ENCODE peak calls at places on chromosomes 3 and 15, in nine cellular contexts. E is RWPE2, P is OCI-LY7, G is Peyer's patch, T is neural progenitor cell, R is IMR-90, H is psoas muscle, B is fibroblast of lung, S is cardiac muscle cell. Y is an unnamed sample. For H3K9me3, the result is how much of the 10 kb centered on the place peaks cover.

GRCh38 chr15:39613271-39613670 is 32.4 kb downstream of the THBS1 start:
- DNase-seq in E (no peak), P (no peak), G (no peak), T (no peak), R (peak), H (no peak), B (no peak), S (no peak), Y (no peak)

GRCh38 chr15:95866698-95867440 is 463.6 kb upstream of the NR2F2 start:
- DNase-seq in E (no peak), P (no peak), G (no peak), T (no peak), R (no peak), H (no peak), B (no peak), S (peak), Y (no peak)

GRCh38 chr15:66115568-66116206 is 137.9 kb downstream of the MEGF11 start:
- DNase-seq in E (no peak), P (peak), G (no peak), T (no peak), R (no peak), H (no peak), B (no peak), S (no peak), Y (no peak)

GRCh38 chr3:99366663-99367429 is 271.5 kb upstream of the COL8A1 start:
- DNase-seq in E (no peak), P (no peak), G (no peak), T (peak), R (no peak), H (no peak), B (no peak), S (no peak), Y (no peak)

GRCh38 chr15:40310001-40310959 is 2.5 kb upstream of the PLCB2 start:
- DNase-seq in E (peak), P (peak), G (peak), T (peak), R (peak), H (peak), B (peak), S (peak), Y (no peak)

GRCh38 chr3:64276131-64276530 is 50.9 kb upstream of the PRICKLE2 start:
- DNase-seq in E (no peak), P (no peak), G (no peak), T (no peak), R (no peak), H (no peak), B (no peak), S (no peak), Y (no peak)

GRCh38 chr15:36278219-36278618 is 301.2 kb upstream of the CDIN1 start:
- DNase-seq in E (no peak), P (no peak), G (no peak), T (peak), R (peak), H (no peak), B (peak), S (peak), Y (no peak)

GRCh38 chr15:53454535-53454842 is 305.0 kb downstream of the WDR72 start:
- DNase-seq in E (no peak), P (no peak), G (no peak), T (no peak), R (no peak), H (no peak), B (no peak), S (no peak), Y (no peak)

GRCh38 chr3:66021731-66022131 is 17.0 kb downstream of the MAGI1 start:
- DNase-seq in E (no peak), P (no peak), G (no peak), T (no peak), R (no peak), H (no peak), B (peak), S (no peak), Y (no peak)

GRCh38 chr3:61132062-61132461 is 119.2 kb downstream of the FHIT start:
- DNase-seq in E (no peak), P (no peak), G (no peak), T (no peak), R (no peak), H (no peak), B (no peak), S (no peak), Y (no peak)

GRCh38 chr3:119643528-119643927 is 16.9 kb downstream of the POPDC2 start:
- DNase-seq in E (no peak), P (no peak), G (no peak), T (no peak), R (peak), H (no peak), B (peak), S (peak), Y (no peak)

GRCh38 chr15:87720235-87720634 is 536.3 kb downstream of the NTRK3 start:
- DNase-seq in E (no peak), P (no peak), G (no peak), T (no peak), R (no peak), H (no peak), B (no peak), S (no peak), Y (no peak)

DNA sequence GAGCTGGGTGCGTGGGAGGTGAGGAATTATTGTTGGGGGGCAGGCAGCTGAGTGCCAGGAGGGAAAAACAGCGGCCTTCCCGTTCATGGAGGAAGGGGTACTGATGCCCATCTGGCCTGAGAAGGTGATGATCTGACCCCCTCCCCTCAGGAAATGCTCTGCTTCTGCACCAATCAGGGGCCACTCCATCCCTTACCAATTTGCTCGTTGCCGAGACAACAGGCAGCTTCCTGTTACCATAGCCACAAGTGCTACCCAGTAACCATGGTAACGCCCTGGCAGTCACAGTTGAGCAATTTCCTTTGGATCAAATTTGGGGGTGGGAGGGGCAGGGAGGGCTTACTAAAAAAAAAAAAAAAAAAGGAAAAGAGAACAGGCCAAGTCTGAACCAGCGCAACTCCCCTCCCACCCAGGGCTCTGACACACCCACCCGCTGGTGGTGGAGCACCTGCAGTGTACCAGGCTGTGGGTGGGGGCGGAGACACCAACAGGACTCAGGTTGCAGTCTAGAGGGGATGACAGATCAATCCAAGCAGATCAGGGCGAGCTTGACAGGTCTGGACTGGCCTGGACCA is 13.7 kb downstream of the CELF6 start:
- DNase-seq in E (peak), P (peak), G (no peak), T (peak), R (peak), H (no peak), B (peak), S (peak), Y (no peak)
- H3K9me3 ChIP-seq in E (under half), P (under half), G (under half), T (under half), R (under half), H (under half), B (under half), S (under half), Y (under half)

DNA sequence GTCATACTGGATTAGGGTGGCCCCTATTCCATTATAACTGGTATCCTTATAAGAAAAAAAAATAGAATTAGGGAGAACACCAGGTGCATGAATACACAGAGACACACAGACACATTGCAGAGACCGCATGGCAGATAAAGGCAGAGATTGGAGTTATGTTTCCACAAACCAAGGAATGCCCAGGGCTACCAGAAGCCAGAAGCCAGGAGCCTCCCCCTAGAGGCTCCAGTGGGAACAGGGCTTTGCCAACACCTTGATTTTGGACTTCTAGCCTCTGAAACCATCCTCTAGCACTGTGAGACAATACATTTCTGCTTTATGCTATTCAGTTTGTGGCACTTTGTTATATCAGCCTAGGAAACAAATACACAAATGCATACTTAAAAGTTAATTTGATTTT is 10.4 kb downstream of the GOLM2 start:
- DNase-seq in E (no peak), P (peak), G (no peak), T (peak), R (no peak), H (no peak), B (no peak), S (no peak), Y (no peak)
- TF ChIP-seq CTCF in E (peak), P (peak), G (peak), T (peak), R (peak), H (no peak), B (no peak), S (peak), Y (peak)

DNA sequence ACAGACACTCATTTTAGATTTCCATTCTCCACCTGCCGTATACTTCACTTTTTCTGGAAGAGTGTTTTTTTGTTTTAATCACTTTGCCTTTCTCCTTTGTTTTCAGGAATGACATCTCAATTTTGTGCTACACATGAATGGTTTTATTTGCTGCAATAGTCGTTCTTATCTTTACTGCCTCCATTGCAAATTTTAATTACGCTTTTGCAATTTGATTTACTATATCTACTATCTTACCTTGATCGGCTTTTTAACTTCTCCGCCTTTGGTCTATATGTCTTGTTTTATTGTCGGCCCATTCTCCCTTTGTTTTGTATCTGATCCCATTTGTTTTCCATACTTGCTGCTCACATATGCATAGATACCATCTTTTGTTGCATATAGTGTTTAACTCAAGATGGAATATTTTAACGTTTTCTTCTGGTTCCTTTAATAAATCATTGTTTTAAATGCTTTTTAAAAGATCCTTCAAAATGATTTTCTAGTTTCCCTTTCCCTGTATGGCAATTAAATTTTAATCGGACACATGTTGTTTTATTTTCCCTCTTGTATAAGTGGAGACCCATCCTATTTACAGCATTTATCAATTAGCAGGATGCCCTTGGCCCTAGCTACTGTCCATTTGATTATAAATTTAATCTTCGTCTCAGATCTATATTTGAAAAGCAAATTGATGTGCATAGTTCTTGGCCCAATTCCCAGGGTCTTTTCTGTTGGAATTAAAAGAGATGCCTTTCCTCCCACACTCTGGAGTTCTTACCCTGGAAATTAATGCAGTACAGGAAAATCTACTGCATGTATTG is 97.2 kb upstream of the CNTN4 start:
- DNase-seq in E (no peak), P (no peak), G (no peak), T (no peak), R (no peak), H (no peak), B (no peak), S (no peak), Y (no peak)
- H3K9me3 ChIP-seq in E (under half), P (under half), G (under half), T (under half), R (under half), H (under half), B (under half), S (under half), Y (under half)

DNA sequence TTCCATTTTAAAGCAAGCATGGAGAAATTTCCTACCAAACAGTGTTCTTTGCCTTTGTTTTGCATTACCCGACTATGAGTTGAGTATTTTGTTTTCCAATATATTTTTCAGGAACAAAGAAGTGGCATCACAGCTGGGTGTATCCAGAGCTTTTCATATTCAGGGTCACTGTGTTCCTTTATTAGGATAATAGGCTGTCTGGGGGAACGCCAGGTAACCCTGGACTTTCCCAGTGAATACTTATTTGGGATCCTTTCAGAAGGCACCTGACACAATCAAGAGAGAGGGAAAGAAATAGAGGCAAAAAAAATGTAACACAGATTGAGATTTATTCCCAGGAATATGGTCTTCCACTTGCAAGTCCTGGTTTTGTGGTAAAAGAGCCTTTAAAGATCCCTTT is 44.4 kb downstream of the PAQR5 start:
- DNase-seq in E (no peak), P (no peak), G (no peak), T (no peak), R (no peak), H (no peak), B (no peak), S (no peak), Y (no peak)
- TF ChIP-seq CTCF in E (no peak), P (no peak), G (no peak), T (no peak), R (no peak), H (no peak), B (no peak), S (no peak), Y (no peak)

DNA sequence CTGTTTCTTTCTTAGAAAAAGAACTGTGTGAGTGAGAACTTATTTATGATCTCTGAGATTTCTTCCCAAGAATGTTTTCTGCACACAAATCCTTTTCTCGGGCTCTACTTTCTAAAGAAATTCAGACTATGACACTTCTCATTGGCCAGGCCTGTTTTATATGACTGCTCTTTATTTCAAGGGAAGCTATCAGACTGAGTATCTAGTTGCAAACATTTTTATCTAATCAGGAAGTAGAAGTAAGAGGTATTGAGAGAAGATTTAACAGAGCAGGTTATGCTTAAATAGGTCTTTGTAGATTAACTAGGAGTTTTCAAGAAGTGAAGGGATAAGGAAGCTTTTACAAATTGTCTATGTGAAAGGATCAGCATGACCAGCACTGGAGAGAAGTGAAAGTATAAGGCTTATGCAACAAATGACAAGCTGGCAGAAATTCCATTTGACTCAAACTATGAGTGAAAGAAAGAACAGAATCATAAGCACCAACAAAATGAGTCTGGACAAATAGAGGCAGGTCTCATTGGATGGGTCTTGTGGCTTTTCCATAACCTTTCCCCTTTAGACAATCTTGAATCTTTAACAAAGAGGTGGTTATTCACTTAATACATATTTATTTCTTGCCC is 71.9 kb upstream of the CHL1 start:
- DNase-seq in E (no peak), P (no peak), G (no peak), T (no peak), R (no peak), H (no peak), B (no peak), S (no peak), Y (no peak)
- H3K9me3 ChIP-seq in E (under half), P (under half), G (under half), T (under half), R (under half), H (under half), B (under half), S (under half), Y (under half)

GRCh38 chr15:38427380-38427779 is 26.5 kb upstream of the FAM98B start:
- DNase-seq in E (no peak), P (peak), G (no peak), T (no peak), R (no peak), H (no peak), B (no peak), S (no peak), Y (no peak)
- TF ChIP-seq CTCF in E (no peak), P (peak), G (no peak), T (no peak), R (no peak), H (no peak), B (no peak), S (no peak), Y (no peak)

GRCh38 chr15:20356444-20357138 is 185.0 kb downstream of the GOLGA6L6 start:
- DNase-seq in E (peak), P (peak), G (no peak), T (no peak), R (no peak), H (peak), B (no peak), S (no peak), Y (no peak)

GRCh38 chr15:20352241-20353200 is 189.1 kb downstream of the GOLGA6L6 start:
- DNase-seq in E (peak), P (no peak), G (peak), T (no peak), R (no peak), H (peak), B (no peak), S (no peak), Y (no peak)

GRCh38 chr15:20353966-20354883 is 187.4 kb downstream of the GOLGA6L6 start:
- DNase-seq in E (peak), P (no peak), G (peak), T (no peak), R (no peak), H (peak), B (no peak), S (no peak), Y (no peak)

GRCh38 chr15:20357139-20358065 is 184.2 kb downstream of the GOLGA6L6 start:
- DNase-seq in E (peak), P (no peak), G (no peak), T (no peak), R (no peak), H (peak), B (no peak), S (no peak), Y (no peak)

GRCh38 chr15:20355256-20355868 is 186.2 kb downstream of the GOLGA6L6 start:
- DNase-seq in E (peak), P (no peak), G (no peak), T (no peak), R (no peak), H (peak), B (no peak), S (no peak), Y (no peak)
- H3K9me3 ChIP-seq in E (under half), P (under half), G (under half), T (half or more), R (half or more), H (under half), B (under half), S (under half), Y (half or more)

GRCh38 chr3:111605016-111605415 is 9.9 kb upstream of the ZBED2 start:
- DNase-seq in E (no peak), P (no peak), G (no peak), T (no peak), R (peak), H (no peak), B (peak), S (no peak), Y (no peak)
- TF ChIP-seq CTCF in E (no peak), P (no peak), G (no peak), T (no peak), R (no peak), H (no peak), B (no peak), S (no peak), Y (no peak)

DNA sequence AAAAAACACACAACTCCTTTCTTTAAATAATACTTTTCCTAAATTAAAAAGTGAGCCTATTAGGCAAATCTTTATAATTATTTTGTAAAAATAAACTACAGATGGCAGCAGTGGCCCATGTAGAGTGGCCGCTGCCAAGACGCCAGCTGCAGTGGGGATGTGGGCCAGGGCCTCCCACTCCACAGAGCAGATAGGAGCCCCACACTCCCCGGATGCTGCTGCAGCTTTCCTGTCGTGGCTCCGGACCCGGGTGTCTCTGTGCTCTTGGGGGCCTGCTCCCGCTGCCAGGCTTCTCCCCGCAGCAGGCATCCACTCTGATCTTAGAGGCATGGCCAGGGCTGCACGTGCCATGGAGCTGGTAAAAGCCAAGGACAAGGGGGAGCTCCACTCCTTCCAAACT is 67.5 kb downstream of the PROS1 start:
- DNase-seq in E (no peak), P (no peak), G (no peak), T (no peak), R (no peak), H (no peak), B (no peak), S (peak), Y (no peak)
- H3K9me3 ChIP-seq in E (under half), P (under half), G (under half), T (under half), R (under half), H (under half), B (under half), S (under half), Y (under half)

Y was measured in AG04450.